ENCODE peak calls at places on chromosomes 1 and 21, in seven cellular contexts. V is brain microvascular endothelial cell, A is mammary epithelial cell, S is lung, B is cardiac muscle cell, D is fibroblast of lung, J is transverse colon. Q is an unnamed sample.
A peak's percentile ranks its signal among the peaks of the same experiment; 100 is the strongest.

GRCh38 chr1:43545686-43546387 is 15.2 kb downstream of the PTPRF start:
- DNase-seq in V (peak; percentile 25), A (no peak), S (peak; percentile 75), B (peak; percentile 92), D (peak; percentile 61), J (peak; percentile 96), Q (peak; percentile 77)

GRCh38 chr1:57061369-57061768 is 95.6 kb upstream of the C8B start:
- DNase-seq in V (no peak), A (no peak), S (no peak), B (peak; percentile 43), D (peak; percentile 2), J (no peak), Q (peak; percentile 1)

GRCh38 chr1:59698386-59698785 is 116.4 kb upstream of the HOOK1 start:
- DNase-seq in V (no peak), A (no peak), S (no peak), B (no peak), D (no peak), J (no peak), Q (no peak)

GRCh38 chr21:33032434-33033047 is 6.8 kb downstream of the OLIG2 start:
- DNase-seq in V (no peak), A (no peak), S (no peak), B (no peak), D (no peak), J (no peak), Q (no peak)

GRCh38 chr21:40841524-40842196 is 5.3 kb downstream of the DSCAM start:
- DNase-seq in V (no peak), A (peak; percentile 42), S (peak; percentile 46), B (peak; percentile 88), D (no peak), J (no peak), Q (no peak)

GRCh38 chr1:9909222-9910046 is 635 bp downstream of the CTNNBIP1 start:
- DNase-seq in V (no peak), A (peak; percentile 65), S (no peak), B (no peak), D (no peak), J (peak; percentile 34), Q (peak; percentile 14)

GRCh38 chr1:234139966-234140365 is 233.3 kb upstream of the COA6 start:
- DNase-seq in V (no peak), A (peak; percentile 99), S (no peak), B (no peak), D (peak; percentile 46), J (no peak), Q (no peak)

GRCh38 chr21:40512590-40512989 is 334.4 kb downstream of the DSCAM start:
- DNase-seq in V (no peak), A (no peak), S (no peak), B (no peak), D (no peak), J (no peak), Q (no peak)

GRCh38 chr1:201655910-201656669 is 117.2 kb downstream of the NAV1 start:
- DNase-seq in V (no peak), A (no peak), S (no peak), B (no peak), D (no peak), J (peak; percentile 44), Q (no peak)

GRCh38 chr1:182977480-182977879 is 24.5 kb upstream of the SHCBP1L start:
- DNase-seq in V (no peak), A (peak; percentile 39), S (no peak), B (no peak), D (no peak), J (no peak), Q (no peak)

GRCh38 chr21:20459838-20460237 is 538.4 kb upstream of the NCAM2 start:
- DNase-seq in V (no peak), A (no peak), S (no peak), B (no peak), D (no peak), J (no peak), Q (no peak)

GRCh38 chr1:9887070-9887469 is 23.0 kb downstream of the CTNNBIP1 start:
- DNase-seq in V (no peak), A (no peak), S (no peak), B (no peak), D (no peak), J (no peak), Q (no peak)

GRCh38 chr1:153548722-153549695 is at the start of gene S100A3:
- DNase-seq in V (peak; percentile 73), A (peak; percentile 75), S (no peak), B (no peak), D (peak; percentile 84), J (peak; percentile 51), Q (peak; percentile 61)

GRCh38 chr1:17709981-17710380 is 45.2 kb upstream of the ACTL8 start:
- DNase-seq in V (no peak), A (no peak), S (no peak), B (no peak), D (no peak), J (no peak), Q (no peak)

GRCh38 chr1:25711555-25712298 is 88.3 kb upstream of the SELENON start:
- DNase-seq in V (no peak), A (no peak), S (no peak), B (no peak), D (peak; percentile 73), J (no peak), Q (no peak)

GRCh38 chr1:212949771-212950170 is 570 bp upstream of the VASH2 start:
- DNase-seq in V (no peak), A (no peak), S (no peak), B (no peak), D (no peak), J (no peak), Q (no peak)

DNA sequence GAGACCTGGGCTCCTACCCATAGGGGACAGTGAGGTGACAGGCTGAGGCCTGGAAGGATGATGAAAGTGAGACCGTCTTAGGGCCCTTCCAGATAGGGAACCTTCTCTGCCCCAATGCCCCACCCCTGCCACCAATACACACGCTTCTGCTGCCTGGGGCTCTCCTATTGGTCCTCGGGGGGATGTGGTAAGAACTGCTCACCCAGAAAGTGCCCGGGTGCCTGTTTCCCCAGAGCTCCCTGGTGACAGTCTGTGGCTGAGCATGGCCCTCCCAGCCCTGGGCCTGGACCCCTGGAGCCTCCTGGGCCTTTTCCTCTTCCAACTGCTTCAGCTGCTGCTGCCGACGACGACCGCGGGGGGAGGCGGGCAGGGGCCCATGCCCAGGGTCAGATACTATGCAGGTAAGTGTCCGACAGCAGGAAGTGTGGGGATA is 948 bp downstream of the SEMA4A start:
- DNase-seq in V (no peak), A (no peak), S (peak; percentile 69), B (no peak), D (no peak), J (peak; percentile 63), Q (no peak)
- TF ChIP-seq CTCF in V (no peak), A (no peak), S (no peak), B (no peak), D (no peak), J (no peak), Q (no peak)

GRCh38 chr1:15283500-15283899 is 36.5 kb downstream of the FHAD1 start:
- DNase-seq in V (no peak), A (peak; percentile 94), S (no peak), B (no peak), D (no peak), J (no peak), Q (no peak)

GRCh38 chr1:15279576-15280230 is 32.7 kb downstream of the FHAD1 start:
- DNase-seq in V (no peak), A (no peak), S (no peak), B (no peak), D (no peak), J (no peak), Q (no peak)

GRCh38 chr1:15280416-15280815 is 33.4 kb downstream of the FHAD1 start:
- DNase-seq in V (no peak), A (no peak), S (no peak), B (no peak), D (no peak), J (no peak), Q (no peak)

GRCh38 chr1:15282038-15282437 is 35.0 kb downstream of the FHAD1 start:
- DNase-seq in V (no peak), A (no peak), S (no peak), B (no peak), D (no peak), J (no peak), Q (no peak)

DNA sequence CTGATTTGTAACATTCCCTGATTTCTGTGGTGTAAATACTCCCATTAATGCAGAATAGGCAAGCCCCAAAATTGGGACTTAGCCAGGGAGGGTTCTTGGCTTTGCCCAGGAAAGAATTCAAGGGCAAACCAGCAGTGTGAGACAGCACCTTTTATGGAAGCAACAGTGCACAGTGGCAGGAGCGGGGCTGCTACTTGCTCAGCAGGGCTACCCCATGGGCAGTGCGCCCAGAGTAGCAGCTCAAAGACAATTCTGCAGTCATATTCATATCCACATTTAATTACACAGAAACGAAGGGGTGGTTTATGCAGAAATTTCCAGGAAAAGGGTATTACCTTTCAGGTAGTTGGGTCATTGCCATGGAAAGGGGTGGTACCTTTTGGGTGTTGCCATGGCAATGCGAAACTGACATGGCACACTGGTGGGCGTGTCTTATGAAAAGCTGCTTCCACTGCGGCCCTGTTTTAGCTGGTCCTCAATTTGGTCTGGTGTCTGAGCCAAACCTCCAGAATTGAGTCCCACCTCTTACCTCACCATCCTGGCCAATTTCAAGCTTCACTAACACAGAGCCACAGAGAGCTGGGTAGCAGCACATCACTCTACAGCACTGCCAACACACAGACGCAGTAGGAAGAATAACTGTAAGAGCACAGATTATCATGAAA is 35.9 kb downstream of the FHAD1 start:
- DNase-seq in V (no peak), A (peak; percentile 50), S (no peak), B (no peak), D (no peak), J (no peak), Q (no peak)
- TF ChIP-seq CTCF in V (no peak), A (no peak), S (no peak), B (no peak), D (no peak), J (no peak), Q (no peak)

GRCh38 chr21:16913010-16913409 is 599.8 kb upstream of the CXADR start:
- DNase-seq in V (no peak), A (no peak), S (no peak), B (no peak), D (no peak), J (no peak), Q (no peak)
- TF ChIP-seq CTCF in V (peak; percentile 21), A (no peak), S (no peak), B (no peak), D (no peak), J (no peak), Q (no peak)

GRCh38 chr1:46333300-46334029 is 7.1 kb upstream of the NSUN4 start:
- DNase-seq in V (peak; percentile 29), A (peak; percentile 27), S (no peak), B (peak; percentile 18), D (peak; percentile 31), J (no peak), Q (peak; percentile 51)
- TF ChIP-seq CTCF in V (peak; percentile 60), A (peak; percentile 6), S (peak; percentile 3), B (peak; percentile 40), D (peak; percentile 5), J (no peak), Q (no peak)